ENCODE peak calls at places on chromosome 1, in five cellular contexts. H, K, R, M and U are unnamed samples.

GRCh38 chr1:162381383-162381782 is at the start of gene C1orf226:
- DNase-seq in K (no peak), R (no peak), M (no peak), H (no peak), U (no peak)

GRCh38 chr1:97101523-97101922 is 379.9 kb downstream of the PTBP2 start:
- DNase-seq in H (no peak), R (no peak), M (no peak), K (no peak), U (no peak)

GRCh38 chr1:193031431-193031830 is 27.7 kb downstream of the UCHL5 start:
- DNase-seq in M (no peak), H (no peak), R (no peak), K (no peak), U (no peak)

GRCh38 chr1:67433830-67434229 is 3.6 kb upstream of the SERBP1 start:
- DNase-seq in H (no peak), M (no peak), K (no peak), R (no peak), U (no peak)

GRCh38 chr1:166703726-166704220 is 135.5 kb upstream of the POGK start:
- DNase-seq in M (no peak), H (no peak), R (no peak), K (no peak), U (no peak)

GRCh38 chr1:212219679-212220463 is 65.3 kb upstream of the PPP2R5A start:
- DNase-seq in R (no peak), K (no peak), H (no peak), M (no peak), U (no peak)

GRCh38 chr1:94912263-94912986 is 14.5 kb downstream of the CNN3 start:
- DNase-seq in H (no peak), R (no peak), K (no peak), M (no peak), U (no peak)

GRCh38 chr1:210624722-210625121 is 296.0 kb downstream of the HHAT start:
- DNase-seq in M (no peak), K (no peak), R (no peak), H (no peak), U (peak; percentile 63)

GRCh38 chr1:14897080-14897449 is 256.5 kb upstream of the TMEM51 start:
- DNase-seq in K (no peak), M (no peak), R (no peak), H (no peak), U (no peak)

GRCh38 chr1:32336963-32337675 is 1.1 kb upstream of the MARCKSL1 start:
- DNase-seq in K (no peak), H (peak; percentile 36), M (no peak), R (peak; percentile 81), U (no peak)